ENCODE peak calls at places on chromosomes 5 and 9, in seven cellular contexts. Z is AG04450, V is thoracic aorta, G is hepatocyte, S is kidney, J is ovary, R is BJ. M is an unnamed sample.
A peak's percentile ranks its signal among the peaks of the same experiment; 100 is the strongest.

GRCh38 chr5:37846786-37847310 is 7.0 kb upstream of the GDNF start:
- DNase-seq in Z (no peak), V (no peak), G (no peak), S (no peak), J (no peak), R (no peak), M (no peak)

GRCh38 chr9:89669361-89669842 is 64.6 kb downstream of the GADD45G start:
- DNase-seq in Z (no peak), V (no peak), G (no peak), S (no peak), J (no peak), R (no peak), M (no peak)

GRCh38 chr5:35458824-35459207 is 158.8 kb upstream of the SPEF2 start:
- DNase-seq in Z (no peak), V (no peak), G (peak; percentile 26), S (no peak), J (no peak), R (no peak), M (no peak)

GRCh38 chr5:123997354-123998215 is 485.6 kb downstream of the CSNK1G3 start:
- DNase-seq in Z (peak; percentile 4), V (no peak), G (peak; percentile 13), S (no peak), J (no peak), R (peak; percentile 58), M (peak; percentile 61)

GRCh38 chr5:125410501-125411162 is 664.2 kb upstream of the ZNF608 start:
- DNase-seq in Z (no peak), V (no peak), G (peak; percentile 7), S (no peak), J (no peak), R (no peak), M (peak; percentile 24)

GRCh38 chr5:135114759-135115158 is 80.7 kb upstream of the PITX1 start:
- DNase-seq in Z (no peak), V (no peak), G (no peak), S (no peak), J (no peak), R (no peak), M (no peak)

GRCh38 chr5:58641533-58641932 is 58.7 kb downstream of the RAB3C start:
- DNase-seq in Z (no peak), V (no peak), G (peak; percentile 14), S (no peak), J (no peak), R (no peak), M (no peak)

GRCh38 chr5:68957591-68957990 is 136.2 kb upstream of the SLC30A5 start:
- DNase-seq in Z (no peak), V (no peak), G (no peak), S (no peak), J (no peak), R (no peak), M (no peak)

GRCh38 chr5:122726990-122727616 is 47.8 kb upstream of the SNX2 start:
- DNase-seq in Z (no peak), V (no peak), G (no peak), S (no peak), J (no peak), R (no peak), M (peak; percentile 25)

GRCh38 chr5:125326114-125326513 is 579.7 kb upstream of the ZNF608 start:
- DNase-seq in Z (peak; percentile 55), V (no peak), G (peak; percentile 55), S (no peak), J (no peak), R (no peak), M (peak; percentile 61)

GRCh38 chr9:83066771-83067170 is 3.8 kb upstream of the RASEF start:
- DNase-seq in Z (peak; percentile 50), V (no peak), G (peak; percentile 22), S (no peak), J (no peak), R (peak; percentile 71), M (peak; percentile 74)

GRCh38 chr5:38994329-38994927 is 79.8 kb downstream of the RICTOR start:
- DNase-seq in Z (peak; percentile 24), V (no peak), G (peak; percentile 58), S (no peak), J (no peak), R (no peak), M (no peak)

GRCh38 chr9:109310486-109310901 is 10.4 kb downstream of the EPB41L4B start:
- DNase-seq in Z (no peak), V (no peak), G (no peak), S (no peak), J (no peak), R (no peak), M (no peak)

GRCh38 chr9:94928271-94928670 is 201.8 kb downstream of the AOPEP start:
- DNase-seq in Z (no peak), V (no peak), G (no peak), S (no peak), J (peak; percentile 13), R (no peak), M (no peak)

DNA sequence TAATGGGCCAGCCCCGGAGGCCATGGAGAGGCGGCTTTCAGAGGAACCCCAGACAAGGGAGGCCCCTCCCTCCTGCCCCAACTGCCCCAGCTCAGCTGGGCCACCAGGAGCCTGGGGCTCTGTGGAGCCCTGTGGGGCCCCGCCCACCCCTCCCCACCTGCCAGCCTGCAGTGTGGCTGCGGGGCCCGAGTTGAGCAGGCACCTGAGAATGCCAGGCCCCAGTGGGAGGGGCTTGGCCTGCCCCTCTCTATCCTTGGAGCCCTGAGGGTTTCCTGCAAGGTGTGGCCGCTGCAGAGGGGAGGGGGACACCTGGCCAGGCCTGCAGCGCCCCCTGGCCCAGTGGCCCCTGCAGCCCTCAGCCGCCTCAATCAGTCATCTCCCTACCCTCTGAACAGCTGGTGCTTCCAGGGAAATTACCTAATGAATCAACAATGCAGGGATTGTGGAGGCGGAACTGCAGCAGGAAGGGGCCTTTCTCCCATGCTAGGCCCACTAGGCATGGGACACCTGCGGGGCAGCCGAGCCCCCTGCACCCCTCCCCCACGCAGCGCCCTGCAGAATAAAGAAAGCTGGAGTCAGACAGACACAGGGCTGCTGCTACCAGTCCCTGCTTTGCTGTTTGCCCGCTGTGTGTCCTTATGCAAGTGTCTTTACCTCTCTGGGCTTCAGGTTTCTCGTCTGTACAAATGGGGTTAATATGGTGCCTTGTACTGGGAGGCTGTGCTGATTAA is 48.0 kb downstream of the LMX1B start:
- DNase-seq in Z (no peak), V (no peak), G (peak; percentile 57), S (no peak), J (no peak), R (no peak), M (no peak)
- TF ChIP-seq CTCF in Z (no peak), V (no peak), G (peak; percentile 16), S (no peak), J (no peak), R (no peak), M (no peak)

GRCh38 chr9:107737610-107737986 is 248.0 kb upstream of the KLF4 start:
- DNase-seq in Z (no peak), V (no peak), G (no peak), S (no peak), J (no peak), R (no peak), M (no peak)
- H3K4me3 ChIP-seq in Z (no peak overlapping the region), V (no peak overlapping the region), G (no peak overlapping the region), S (no peak overlapping the region), J (no peak overlapping the region), R (no peak overlapping the region), M (no peak overlapping the region)

DNA sequence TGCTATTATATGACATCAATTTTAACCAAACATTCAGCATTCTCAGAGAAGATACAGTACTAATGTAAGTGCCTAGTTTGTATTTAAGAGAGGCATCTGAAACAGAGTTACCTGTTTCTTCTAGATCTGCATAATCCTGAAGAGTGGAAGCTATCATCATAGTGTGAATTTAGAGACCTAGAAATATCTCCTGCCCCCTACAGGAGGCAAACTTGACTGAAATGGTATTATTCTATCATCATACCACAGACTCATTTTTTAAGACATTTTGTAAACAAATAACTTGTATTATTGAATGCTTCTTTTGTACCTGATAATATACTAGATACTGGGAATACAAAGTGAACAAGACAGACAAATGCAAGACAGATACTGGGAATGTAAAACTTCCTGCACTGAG is 216.8 kb upstream of the RPS23 start:
- DNase-seq in Z (no peak), V (no peak), G (no peak), S (no peak), J (no peak), R (no peak), M (no peak)
- TF ChIP-seq CTCF in Z (peak; percentile 44), V (no peak), G (no peak), S (peak; percentile 2), J (no peak), R (peak; percentile 39), M (peak; percentile 22)

DNA sequence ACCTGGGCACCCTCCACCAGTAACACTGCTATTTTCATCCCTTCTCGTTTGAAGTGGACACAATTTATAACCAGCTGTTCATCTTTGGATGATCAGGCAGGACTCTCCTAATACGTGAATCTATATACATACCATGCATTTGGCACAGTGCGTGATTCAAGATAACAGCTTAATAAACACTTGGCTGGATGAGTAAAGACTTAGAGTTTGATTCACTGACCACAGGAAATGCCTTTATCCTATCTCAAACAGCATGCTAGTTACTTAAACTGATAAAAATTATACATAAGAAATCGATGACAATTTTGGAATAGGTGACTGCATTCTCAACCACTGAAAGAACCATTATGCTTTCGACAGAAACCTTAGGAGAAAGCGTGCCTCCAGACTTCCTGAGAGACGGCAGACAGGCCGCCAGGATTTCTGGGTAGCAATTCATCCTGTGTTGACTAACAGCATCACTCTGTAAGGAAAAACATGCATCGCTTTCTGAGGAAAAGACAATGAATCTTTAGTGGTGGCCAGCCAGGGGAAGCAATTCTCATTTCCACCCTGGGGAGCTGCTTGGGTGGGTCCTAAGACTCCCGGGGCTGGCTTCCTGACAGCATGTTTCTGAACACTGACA is 9.7 kb downstream of the MRPL36 start:
- DNase-seq in Z (peak; percentile 81), V (no peak), G (no peak), S (no peak), J (no peak), R (no peak), M (no peak)
- H3K4me3 ChIP-seq in Z (peak overlapping the region; percentile 48), V (no peak overlapping the region), G (no peak overlapping the region), S (no peak overlapping the region), J (no peak overlapping the region), R (no peak overlapping the region), M (peak overlapping the region; percentile 14)

GRCh38 chr5:101047181-101047580 is 144.1 kb upstream of the ST8SIA4 start:
- DNase-seq in Z (no peak), V (no peak), G (no peak), S (peak; percentile 14), J (no peak), R (no peak), M (no peak)

GRCh38 chr5:101045689-101046088 is 142.6 kb upstream of the ST8SIA4 start:
- DNase-seq in Z (no peak), V (no peak), G (no peak), S (no peak), J (no peak), R (no peak), M (no peak)
- TF ChIP-seq CTCF in Z (peak; percentile 6), V (no peak), G (peak; percentile 38), S (no peak), J (no peak), R (no peak), M (no peak)

GRCh38 chr5:83527722-83528438 is 56.3 kb downstream of the VCAN start:
- DNase-seq in Z (no peak), V (no peak), G (no peak), S (no peak), J (no peak), R (no peak), M (no peak)
- H3K4me3 ChIP-seq in Z (no peak overlapping the region), V (no peak overlapping the region), G (no peak overlapping the region), S (no peak overlapping the region), J (no peak overlapping the region), R (no peak overlapping the region), M (no peak overlapping the region)

DNA sequence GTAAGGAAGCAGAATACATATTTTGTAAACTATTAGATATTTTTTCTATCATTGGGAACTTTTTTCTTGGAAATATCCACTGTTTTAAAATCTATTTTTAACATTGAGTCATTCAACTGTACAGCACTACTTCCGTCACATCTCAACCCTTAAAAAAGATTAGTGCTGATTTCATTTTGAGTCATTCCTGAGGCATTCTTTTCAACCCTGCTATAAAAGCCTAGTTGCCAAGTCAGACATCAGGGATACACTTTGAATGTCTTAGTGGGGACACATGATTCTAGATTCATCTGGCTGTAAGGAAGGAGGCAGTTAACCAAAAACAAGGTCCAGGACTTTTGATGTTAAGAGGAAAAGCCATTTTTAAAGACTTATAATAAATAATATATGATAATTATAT is 160.9 kb downstream of the GIN1 start:
- DNase-seq in Z (peak; percentile 63), V (no peak), G (peak; percentile 7), S (no peak), J (no peak), R (peak; percentile 89), M (peak; percentile 79)
- TF ChIP-seq CTCF in Z (no peak), V (no peak), G (no peak), S (no peak), J (no peak), R (no peak), M (no peak)

M was measured in HFF-Myc.